ENCODE peak calls at places on chromosomes 16 and 17, in four cellular contexts. N, D, R and W are unnamed samples.

GRCh38 chr16:11384956-11385586 is 39.8 kb downstream of the RMI2 start:
- DNase-seq in R (no peak), N (no peak), D (no peak), W (no peak)

GRCh38 chr17:37743612-37743874 is 1.3 kb downstream of the HNF1B start:
- DNase-seq in R (peak; percentile 88), N (no peak), D (peak; percentile 88), W (no peak)

GRCh38 chr16:67364610-67365256 is 28.6 kb downstream of the TPPP3 start:
- DNase-seq in N (no peak), R (no peak), D (no peak), W (no peak)

GRCh38 chr16:1424028-1424427 is 3.5 kb upstream of the UQCC4 start:
- DNase-seq in R (no peak), N (no peak), D (no peak), W (no peak)

GRCh38 chr17:72411124-72411563 is 290.3 kb downstream of the SOX9 start:
- DNase-seq in D (peak; percentile 55), N (no peak), R (no peak), W (no peak)

GRCh38 chr16:88427376-88427775 is 25.7 kb upstream of the ZFPM1 start:
- DNase-seq in R (no peak), N (no peak), D (no peak), W (no peak)

GRCh38 chr16:50588276-50588675 is 40.1 kb downstream of the NKD1 start:
- DNase-seq in N (no peak), R (peak; percentile 81), D (no peak), W (no peak)

GRCh38 chr16:15032547-15033308 is 23.1 kb downstream of the NTAN1 start:
- DNase-seq in N (no peak), D (no peak), R (peak; percentile 13), W (peak; percentile 42)

GRCh38 chr16:78987676-78988075 is 612.9 kb downstream of the MAF start:
- DNase-seq in N (no peak), D (no peak), R (no peak), W (no peak)

GRCh38 chr16:50745940-50746339 is 4.1 kb downstream of the CYLD start:
- DNase-seq in D (no peak), R (no peak), N (no peak), W (no peak)

GRCh38 chr17:71118039-71118438 is 948.7 kb downstream of the KCNJ2 start:
- DNase-seq in R (peak; percentile 65), D (peak; percentile 26), N (no peak), W (peak; percentile 29)

GRCh38 chr17:18213666-18214270 is 11.7 kb upstream of the LLGL1 start:
- DNase-seq in D (no peak), N (no peak), R (no peak), W (no peak)
- TF ChIP-seq CTCF in D (no peak), N (no peak), R (no peak), W (no peak)

GRCh38 chr17:6893382-6894205 is 62.1 kb upstream of the TEKT1 start:
- DNase-seq in D (no peak), R (peak; percentile 70), N (no peak), W (no peak)

DNA sequence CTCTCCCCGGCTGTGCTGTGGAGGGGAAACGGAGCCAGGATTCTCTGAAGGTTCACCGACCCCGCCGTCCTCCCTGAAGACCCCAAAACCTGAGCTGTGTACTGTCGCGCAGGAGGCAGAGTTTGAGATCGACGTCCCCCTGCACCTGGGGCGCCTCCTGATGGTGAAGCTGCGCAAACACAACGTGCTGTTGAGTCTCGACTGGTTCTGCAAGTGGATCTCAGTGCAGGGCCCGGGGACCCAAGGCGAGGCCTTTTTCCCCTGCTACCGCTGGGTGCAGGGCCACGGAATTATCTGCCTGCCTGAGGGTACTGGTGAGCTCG is 62.6 kb upstream of the TEKT1 start:
- DNase-seq in D (no peak), N (no peak), R (peak; percentile 93), W (no peak)
- TF ChIP-seq CTCF in D (no peak), N (peak; percentile 36), R (peak; percentile 91), W (peak; percentile 45)

GRCh38 chr17:58902312-58902711 is 146.7 kb downstream of the PPM1E start:
- DNase-seq in R (no peak), N (no peak), D (no peak), W (no peak)
- TF ChIP-seq CTCF in R (no peak), N (no peak), D (no peak), W (no peak)

GRCh38 chr16:80511824-80512223 is 29.0 kb upstream of the DYNLRB2 start:
- DNase-seq in R (no peak), N (no peak), D (no peak), W (no peak)
- TF ChIP-seq CTCF in R (no peak), N (no peak), D (no peak), W (no peak)

GRCh38 chr16:16167927-16168326 is 55.4 kb downstream of the ABCC6 start:
- DNase-seq in R (no peak), N (no peak), D (no peak), W (no peak)
- TF ChIP-seq CTCF in R (peak; percentile 34), N (no peak), D (no peak), W (no peak)

GRCh38 chr17:77271421-77271820 is 130.7 kb downstream of the SEC14L1 start:
- DNase-seq in R (no peak), D (no peak), N (no peak), W (no peak)

GRCh38 chr17:77264617-77265230 is 124.0 kb downstream of the SEC14L1 start:
- DNase-seq in N (no peak), R (peak; percentile 61), D (no peak), W (no peak)

GRCh38 chr17:77269696-77270681 is 129.2 kb downstream of the SEC14L1 start:
- DNase-seq in N (no peak), D (no peak), R (no peak), W (no peak)

GRCh38 chr17:77266213-77266612 is 125.4 kb downstream of the SEC14L1 start:
- DNase-seq in R (peak; percentile 69), D (no peak), N (no peak), W (no peak)

DNA sequence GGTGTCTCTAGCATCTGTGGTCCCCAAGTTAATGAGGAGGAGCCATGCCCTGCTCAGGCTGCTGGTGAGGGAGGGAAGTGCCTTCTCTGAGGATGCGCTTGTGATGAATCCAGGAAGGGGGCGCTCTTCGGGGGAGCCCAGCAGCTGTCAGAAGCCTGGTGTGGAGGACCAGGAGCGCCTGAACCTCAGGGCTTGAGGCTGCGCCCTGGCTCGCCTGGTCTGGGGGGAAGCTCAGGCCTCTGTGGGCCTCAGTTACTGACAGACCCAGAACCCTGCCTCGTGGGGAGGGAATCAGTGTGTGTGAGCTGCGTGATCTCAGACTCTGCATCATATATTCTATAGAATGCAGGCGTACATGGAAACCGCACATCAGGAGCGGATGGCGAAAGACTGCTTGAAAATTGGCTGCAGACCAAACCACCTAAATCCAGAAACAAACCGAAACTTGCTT is 126.1 kb downstream of the SEC14L1 start:
- DNase-seq in N (no peak), D (no peak), R (peak; percentile 92), W (no peak)
- TF ChIP-seq CTCF in N (peak; percentile 22), D (peak; percentile 29), R (peak; percentile 70), W (peak; percentile 15)

DNA sequence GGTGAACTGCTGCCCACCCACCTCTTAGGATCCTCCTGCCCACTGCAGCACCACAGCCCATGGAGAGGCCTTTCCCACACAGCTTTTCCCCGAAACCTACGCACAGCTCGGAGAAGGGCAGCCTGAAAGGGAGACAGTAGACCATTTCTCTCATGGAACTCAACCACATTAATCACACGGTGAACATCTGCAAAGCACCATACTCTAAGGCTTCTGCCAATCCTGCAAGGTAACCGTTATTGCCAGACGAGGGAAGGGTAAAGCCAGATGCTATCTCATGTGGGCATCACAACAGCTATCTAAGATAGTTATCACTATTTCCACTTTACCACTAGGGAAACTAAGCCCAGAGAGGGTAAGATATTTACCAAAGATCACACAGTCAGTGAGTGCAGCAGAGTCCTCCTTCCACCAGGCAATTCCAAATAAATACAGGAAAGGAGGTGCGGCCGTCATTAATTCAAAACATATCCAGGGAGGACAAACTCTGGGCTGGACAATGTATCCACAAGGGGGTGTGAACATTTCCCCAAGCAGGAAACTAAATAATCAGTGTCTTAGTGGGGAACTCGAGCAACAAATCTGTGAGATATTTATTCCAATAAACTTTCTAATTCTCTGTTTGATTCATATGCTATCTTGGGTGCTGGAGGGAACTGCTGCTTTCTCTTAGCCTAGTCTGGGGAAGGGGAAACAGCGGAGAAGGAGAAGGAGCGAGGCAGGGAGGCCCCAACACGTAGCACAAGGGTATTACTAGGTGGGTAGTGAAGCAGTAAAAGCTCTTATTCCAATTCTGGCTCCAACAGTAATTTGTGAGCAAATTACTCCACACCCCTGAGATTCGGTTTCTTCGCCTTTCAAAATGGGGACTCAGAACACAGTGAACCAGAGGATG is 723 bp downstream of the TMEM186 start:
- DNase-seq in R (no peak), D (no peak), N (no peak), W (no peak)
- TF ChIP-seq CTCF in R (no peak), D (no peak), N (peak; percentile 1), W (no peak)

DNA sequence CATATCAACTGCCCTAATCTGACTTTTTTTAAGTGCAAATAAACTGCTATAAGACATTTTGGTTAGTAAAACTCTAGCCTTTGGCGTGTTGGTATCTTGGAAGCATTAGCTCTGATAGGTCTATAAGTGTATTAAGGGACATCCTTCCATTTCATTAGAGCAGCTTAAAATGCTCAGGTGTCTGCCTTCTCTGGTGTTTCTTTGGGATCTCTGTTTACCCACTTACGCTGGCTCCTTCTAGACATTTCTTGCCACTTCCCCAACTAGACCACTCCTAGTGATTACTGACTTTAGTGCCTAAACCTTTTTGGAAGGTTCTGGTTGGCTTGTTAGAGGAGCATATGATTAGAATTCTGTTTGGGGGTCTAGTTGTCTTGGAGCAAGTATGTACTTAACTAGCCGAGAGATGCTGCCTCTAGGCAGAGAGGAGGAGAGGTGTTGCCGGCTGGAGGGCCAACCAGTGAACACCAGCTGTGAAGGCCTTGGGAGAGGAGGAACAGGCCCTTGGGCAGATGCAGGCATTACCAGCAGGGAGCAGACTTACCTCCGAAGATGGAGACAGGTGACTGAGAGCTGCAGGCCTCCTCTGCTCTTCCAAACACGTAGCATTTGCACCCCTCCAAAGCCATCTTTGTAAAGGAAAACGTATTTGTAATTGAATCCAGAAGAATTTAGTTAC is 15.2 kb upstream of the CLEC18C start:
- DNase-seq in D (peak; percentile 46), N (no peak), R (peak; percentile 72), W (no peak)
- TF ChIP-seq CTCF in D (no peak), N (no peak), R (peak; percentile 63), W (peak; percentile 9)

DNA sequence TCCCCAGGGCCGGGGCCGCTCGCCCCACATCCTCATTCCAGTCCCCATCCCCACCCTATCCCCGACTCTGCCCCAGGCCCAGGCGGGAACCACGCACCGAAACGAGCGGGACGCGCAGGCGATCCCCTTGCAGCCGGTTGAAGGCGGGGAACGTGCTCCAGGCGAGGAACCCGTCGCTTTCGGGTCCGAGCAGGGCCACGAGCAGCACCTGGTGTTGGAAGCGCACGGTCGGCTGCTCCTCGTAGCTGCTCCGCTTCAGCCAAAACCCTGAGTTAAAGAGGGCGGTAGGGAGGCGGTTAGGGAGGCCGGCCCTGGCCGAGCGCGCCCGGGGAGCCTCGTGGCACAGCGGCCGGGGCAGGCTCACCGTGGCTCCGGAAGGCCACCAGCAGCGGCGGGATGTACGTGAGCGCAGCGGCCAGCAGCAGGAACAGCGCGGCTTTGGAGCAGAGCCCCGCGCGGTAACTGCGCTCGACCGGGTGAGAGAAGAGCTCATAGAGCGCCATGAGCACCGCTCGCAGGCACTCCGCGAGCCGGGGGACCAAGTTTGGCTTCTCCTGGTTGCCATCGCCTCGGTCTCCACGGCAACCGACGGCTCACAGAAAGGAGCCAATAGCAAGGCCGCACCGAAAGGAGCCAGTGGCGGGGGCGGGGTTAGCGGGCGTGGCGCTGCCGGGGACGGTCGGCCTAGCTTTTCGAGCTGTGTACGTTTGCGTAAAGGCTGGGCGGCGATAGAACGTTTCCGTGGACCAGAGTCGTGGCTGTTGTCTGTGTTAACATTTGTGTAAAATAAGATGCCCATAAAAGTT is at the start of gene TMEM231:
- DNase-seq in R (peak; percentile 99), N (peak; percentile 51), D (peak; percentile 91), W (peak; percentile 74)
- TF ChIP-seq CTCF in R (peak; percentile 46), N (peak; percentile 8), D (no peak), W (no peak)

GRCh38 chr17:17751996-17752821 is 71.0 kb downstream of the RAI1 start:
- DNase-seq in N (peak; percentile 75), D (peak; percentile 97), R (peak; percentile 100), W (peak; percentile 80)
- TF ChIP-seq CTCF in N (peak; percentile 25), D (peak; percentile 48), R (peak; percentile 30), W (peak; percentile 25)